ENCODE peak calls at places on chromosomes 12 and 14, in five cellular contexts. N, R, J, E and U are unnamed samples.
A peak's percentile ranks its signal among the peaks of the same experiment; 100 is the strongest.

GRCh38 chr14:32073537-32074189 is 3.4 kb upstream of the ARHGAP5 start:
- DNase-seq in R (peak; percentile 52), E (peak; percentile 36), N (no peak), J (peak; percentile 94), U (peak; percentile 20)

GRCh38 chr12:70190252-70191010 is 52.8 kb upstream of the CNOT2 start:
- DNase-seq in E (no peak), J (no peak), N (no peak), R (no peak), U (no peak)

GRCh38 chr14:55416866-55417265 is 5.2 kb upstream of the ATG14 start:
- DNase-seq in E (no peak), J (no peak), N (no peak), R (peak; percentile 28), U (peak; percentile 50)

GRCh38 chr14:99687284-99688209 is 3.4 kb downstream of the CYP46A1 start:
- DNase-seq in R (no peak), J (peak; percentile 19), N (no peak), E (no peak), U (peak; percentile 70)

GRCh38 chr14:102838531-102838930 is 61.3 kb downstream of the TRAF3 start:
- DNase-seq in N (no peak), J (no peak), E (no peak), R (no peak), U (peak; percentile 41)

GRCh38 chr12:130452546-130452945 is 114.9 kb downstream of the PIWIL1 start:
- DNase-seq in E (no peak), N (no peak), J (no peak), R (no peak), U (no peak)

GRCh38 chr14:76329951-76330350 is 46.0 kb upstream of the ESRRB start:
- DNase-seq in R (no peak), J (no peak), N (no peak), E (no peak), U (peak; percentile 30)

GRCh38 chr14:23539209-23539866 is 12.2 kb downstream of the ZFHX2 start:
- DNase-seq in N (no peak), E (no peak), J (peak; percentile 86), R (peak; percentile 66), U (peak; percentile 77)

GRCh38 chr12:56029666-56030293 is 8.9 kb downstream of the IKZF4 start:
- DNase-seq in J (peak; percentile 71), E (no peak), R (peak; percentile 63), N (no peak), U (peak; percentile 50)

GRCh38 chr14:77314043-77314442 is 6.6 kb downstream of the POMT2 start:
- DNase-seq in J (no peak), E (no peak), R (no peak), N (no peak), U (no peak)

GRCh38 chr14:52327374-52328226 is 13.5 kb downstream of the PTGER2 start:
- DNase-seq in J (no peak), E (no peak), R (no peak), N (no peak), U (no peak)

GRCh38 chr14:92867246-92867925 is 55.6 kb upstream of the CHGA start:
- DNase-seq in N (no peak), R (no peak), E (no peak), J (no peak), U (no peak)

GRCh38 chr12:26631846-26632245 is 201.1 kb downstream of the ITPR2 start:
- DNase-seq in E (no peak), R (no peak), N (no peak), J (no peak), U (no peak)

GRCh38 chr14:73149753-73150152 is 13.4 kb downstream of the PSEN1 start:
- DNase-seq in E (no peak), N (no peak), R (no peak), J (peak; percentile 74), U (no peak)

GRCh38 chr14:85566603-85567002 is 36.7 kb downstream of the FLRT2 start:
- DNase-seq in N (no peak), J (no peak), R (no peak), E (no peak), U (no peak)

GRCh38 chr14:35370969-35371368 is 33.6 kb downstream of the NFKBIA start:
- DNase-seq in J (no peak), N (no peak), R (no peak), E (no peak), U (no peak)

GRCh38 chr12:50192908-50193307 is 25.7 kb upstream of the CERS5 start:
- DNase-seq in N (no peak), R (no peak), E (no peak), J (no peak), U (no peak)

GRCh38 chr14:93120952-93121834 is 5.5 kb upstream of the ITPK1 start:
- DNase-seq in N (no peak), R (no peak), E (no peak), J (no peak), U (no peak)

GRCh38 chr12:47033081-47033480 is 46.3 kb upstream of the PCED1B start:
- DNase-seq in N (no peak), J (no peak), E (no peak), R (no peak), U (peak; percentile 12)

GRCh38 chr12:30197392-30198047 is 413.8 kb upstream of the TMTC1 start:
- DNase-seq in E (no peak), R (no peak), J (no peak), N (no peak), U (no peak)

GRCh38 chr12:8953773-8954402 is 4.4 kb upstream of the M6PR start:
- DNase-seq in N (no peak), J (no peak), R (no peak), E (no peak), U (no peak)

GRCh38 chr12:75554556-75554880 is 43.1 kb upstream of the KRR1 start:
- DNase-seq in J (no peak), E (no peak), R (no peak), N (no peak), U (no peak)

GRCh38 chr14:95257521-95257920 is 62.2 kb downstream of the CLMN start:
- DNase-seq in N (no peak), R (no peak), J (no peak), E (no peak), U (no peak)

GRCh38 chr14:38243696-38244250 is 12.1 kb downstream of the CLEC14A start:
- DNase-seq in R (no peak), J (no peak), N (no peak), E (no peak), U (no peak)

GRCh38 chr14:74441113-74441512 is 15.1 kb upstream of the SYNDIG1L start:
- DNase-seq in N (no peak), E (no peak), J (no peak), R (no peak), U (no peak)

GRCh38 chr14:33294419-33294818 is 355.7 kb downstream of the NPAS3 start:
- DNase-seq in J (no peak), R (no peak), N (no peak), E (no peak), U (no peak)

GRCh38 chr14:21103165-21103709 is 2.4 kb downstream of the TMEM253 start:
- DNase-seq in R (no peak), E (no peak), N (no peak), J (no peak), U (no peak)

GRCh38 chr12:6745751-6746525 is 7.0 kb downstream of the MLF2 start:
- DNase-seq in N (no peak), E (no peak), R (no peak), J (no peak), U (no peak)

GRCh38 chr12:93660996-93661395 is 16.2 kb upstream of the CRADD start:
- DNase-seq in N (no peak), R (no peak), E (no peak), J (no peak), U (no peak)

GRCh38 chr12:6345319-6346071 is 3.6 kb upstream of the TNFRSF1A start:
- DNase-seq in E (no peak), R (peak; percentile 78), J (peak; percentile 84), N (no peak), U (no peak)

GRCh38 chr14:61462566-61463195 is 141.3 kb downstream of the PRKCH start:
- DNase-seq in R (peak; percentile 15), N (no peak), J (peak; percentile 54), E (no peak), U (no peak)

GRCh38 chr14:100708349-100709217 is 18.1 kb upstream of the DLK1 start:
- DNase-seq in J (peak; percentile 37), N (peak; percentile 63), R (no peak), E (no peak), U (peak; percentile 87)

GRCh38 chr12:74051848-74052247 is 485.8 kb upstream of the ATXN7L3B start:
- DNase-seq in J (no peak), E (no peak), R (no peak), N (no peak), U (no peak)

GRCh38 chr12:13982010-13982409 is 608 bp upstream of the GRIN2B start:
- DNase-seq in R (no peak), J (no peak), E (no peak), N (no peak), U (peak; percentile 92)

GRCh38 chr12:123114305-123115083 is 36.4 kb downstream of the PITPNM2 start:
- DNase-seq in J (no peak), N (no peak), E (no peak), R (no peak), U (no peak)
- TF ChIP-seq CREB1 in J (no peak), N (no peak), E (no peak), R (no peak), U (no peak)

GRCh38 chr12:4908694-4909396 is 860 bp upstream of the KCNA1 start:
- DNase-seq in E (no peak), N (peak; percentile 90), J (no peak), R (no peak), U (peak; percentile 85)
- TF ChIP-seq CTCF in E (peak; percentile 46), N (peak; percentile 59), J (no peak), R (no peak), U (no peak)

DNA sequence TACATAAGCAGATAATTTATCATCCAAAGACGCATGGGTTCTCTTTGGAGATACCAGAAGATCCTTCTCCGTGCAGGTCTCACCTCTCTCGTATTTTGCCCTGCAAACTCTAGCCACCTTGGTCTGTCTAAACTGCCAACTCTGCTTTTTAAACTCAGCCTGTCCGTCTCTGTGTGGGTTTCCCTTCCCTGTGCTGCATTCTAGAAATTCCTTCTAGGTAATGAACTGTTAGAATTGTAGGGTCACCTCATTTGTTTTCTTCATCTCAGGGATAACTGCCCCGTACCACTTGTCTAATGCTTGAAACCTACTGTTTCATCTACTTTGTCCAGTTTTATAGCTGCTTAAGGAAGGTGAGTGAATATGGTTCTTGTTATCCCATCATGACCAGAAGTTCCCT is 45.4 kb upstream of the CCDC196 start:
- DNase-seq in J (no peak), E (no peak), R (no peak), N (no peak), U (no peak)
- TF ChIP-seq MAX in J (no peak), E (no peak), R (no peak), N (no peak), U (no peak)

DNA sequence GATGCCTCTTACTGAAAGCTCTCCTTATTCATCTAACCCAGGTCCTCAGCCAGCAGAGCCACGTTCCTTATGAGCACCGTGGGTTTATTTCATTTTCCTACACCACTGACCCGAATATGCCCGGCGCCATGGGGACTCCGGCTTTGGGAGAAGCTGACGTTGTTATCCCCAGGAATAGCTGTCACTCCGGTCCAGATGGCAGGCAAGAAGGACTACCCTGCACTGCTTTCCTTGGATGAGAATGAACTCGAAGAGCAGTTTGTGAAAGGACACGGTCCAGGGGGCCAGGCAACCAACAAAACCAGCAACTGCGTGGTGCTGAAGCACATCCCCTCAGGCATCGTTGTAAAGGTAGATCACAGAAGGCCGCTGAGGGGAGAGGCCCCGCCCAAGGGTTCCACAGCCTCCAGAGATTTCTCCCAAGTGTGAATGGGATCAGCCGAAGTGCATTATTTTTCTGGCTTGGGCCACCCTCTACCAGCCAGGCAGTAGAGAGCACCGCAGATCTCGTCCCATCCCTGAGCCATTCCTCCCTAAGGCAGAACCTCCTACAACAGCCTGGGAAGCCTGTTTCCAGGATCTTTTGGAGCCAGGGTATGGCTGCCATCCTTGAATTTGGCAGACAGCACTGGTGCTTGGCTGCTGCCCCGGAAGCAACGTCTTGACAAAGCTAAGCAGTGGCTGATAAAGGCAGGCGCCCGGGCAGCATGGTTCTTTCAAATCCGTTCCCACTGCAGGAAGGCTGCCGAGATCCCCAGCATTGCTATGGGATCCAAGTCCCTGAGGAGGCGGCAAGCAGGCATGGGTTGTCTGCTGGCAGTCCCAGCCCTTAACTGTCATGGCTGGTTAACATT is 17.8 kb downstream of the CDK2AP1 start:
- DNase-seq in N (no peak), R (no peak), J (no peak), E (no peak), U (no peak)
- TF ChIP-seq CREB1 in N (no peak), R (no peak), J (no peak), E (no peak), U (no peak)